ENCODE peak calls at places on chromosomes 11 and 22, in four cellular contexts. H, I, A and U are unnamed samples. For H3K36me3, the result is how much of the 10 kb centered on the place peaks cover.

GRCh38 chr11:99932684-99933083 is 754.4 kb upstream of the ARHGAP42 start:
- DNase-seq in A (no peak), H (no peak), I (no peak), U (no peak)

GRCh38 chr22:34808618-34809017 is 257.3 kb upstream of the ISX start:
- DNase-seq in A (no peak), I (no peak), H (no peak), U (no peak)

GRCh38 chr11:15793032-15793996 is 563.0 kb downstream of the SOX6 start:
- DNase-seq in H (no peak), I (no peak), A (no peak), U (no peak)

GRCh38 chr22:29312218-29313125 is 3.0 kb downstream of the RASL10A start:
- DNase-seq in H (no peak), I (no peak), A (peak), U (no peak)

GRCh38 chr11:71116435-71117040 is 135.8 kb downstream of the SHANK2 start:
- DNase-seq in H (no peak), I (no peak), A (no peak), U (peak)

GRCh38 chr22:50136431-50137047 is 34.0 kb upstream of the PANX2 start:
- DNase-seq in A (no peak), I (no peak), H (no peak), U (no peak)

GRCh38 chr22:44665115-44665514 is 36.9 kb upstream of the PRR5 start:
- DNase-seq in A (no peak), I (peak), H (peak), U (no peak)

GRCh38 chr11:105466582-105467228 is 143.2 kb upstream of the GRIA4 start:
- DNase-seq in I (no peak), H (no peak), A (no peak), U (peak)

GRCh38 chr11:23765862-23766261 is 731.0 kb upstream of the LUZP2 start:
- DNase-seq in I (no peak), H (no peak), A (no peak), U (no peak)

GRCh38 chr11:128187829-128188228 is 399.5 kb downstream of the ETS1 start:
- DNase-seq in I (no peak), H (no peak), A (no peak), U (no peak)
- H3K27ac ChIP-seq in I (no peak), H (no peak), A (no peak), U (peak)

GRCh38 chr11:112786196-112786595 is 175.0 kb upstream of the NCAM1 start:
- DNase-seq in H (no peak), I (no peak), A (no peak), U (no peak)
- H3K36me3 ChIP-seq in H (under half), I (under half), A (under half), U (under half)

DNA sequence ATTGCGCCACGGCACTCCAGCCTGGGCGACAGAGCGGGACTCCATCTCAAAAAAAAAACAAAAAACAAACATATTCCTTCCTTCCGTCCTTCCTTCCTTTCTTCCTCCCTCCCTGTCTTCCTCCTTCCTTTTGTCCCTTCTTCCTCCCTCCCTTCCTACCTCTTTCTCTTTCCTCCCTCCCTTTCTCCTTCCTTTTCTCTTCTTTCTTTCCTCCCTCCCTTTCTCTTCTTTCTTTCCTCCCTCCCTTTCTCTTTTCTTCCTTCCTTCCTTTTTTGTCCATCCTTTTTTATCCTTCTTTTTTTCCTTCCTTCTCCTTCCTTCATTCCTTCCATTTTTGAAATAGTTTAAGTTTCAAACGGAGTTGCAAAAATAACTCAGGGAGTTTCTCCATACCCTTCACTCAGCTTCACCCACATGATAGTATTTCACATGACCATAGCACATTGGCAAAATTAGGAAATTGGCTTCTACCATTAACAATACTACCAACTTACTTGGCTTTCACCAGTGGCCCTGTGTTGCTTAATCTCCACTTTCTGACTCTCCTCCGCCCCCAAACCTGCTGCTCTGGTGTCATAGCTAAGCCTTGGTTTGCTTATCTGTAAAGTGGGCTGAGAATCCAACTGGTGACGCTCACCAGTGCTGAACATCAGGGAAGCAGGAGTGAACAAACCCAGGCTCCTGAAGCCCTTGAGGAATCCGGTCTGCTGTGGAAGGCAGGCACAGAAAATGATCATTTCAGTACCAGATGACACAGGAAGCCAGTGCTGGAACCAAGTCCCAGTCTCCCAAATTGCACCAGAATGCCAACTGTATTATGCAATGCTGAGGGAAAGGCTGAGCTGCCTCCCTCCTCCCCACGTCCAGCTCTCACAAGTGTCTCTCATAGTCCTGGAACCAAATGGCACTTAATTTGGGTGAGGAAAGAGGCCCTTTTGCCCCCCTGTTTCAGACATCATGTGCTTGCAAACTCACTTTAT is 17.2 kb upstream of the CRYBB3 start:
- DNase-seq in A (no peak), I (no peak), H (no peak), U (no peak)
- H3K27ac ChIP-seq in A (no peak), I (no peak), H (no peak), U (no peak)

DNA sequence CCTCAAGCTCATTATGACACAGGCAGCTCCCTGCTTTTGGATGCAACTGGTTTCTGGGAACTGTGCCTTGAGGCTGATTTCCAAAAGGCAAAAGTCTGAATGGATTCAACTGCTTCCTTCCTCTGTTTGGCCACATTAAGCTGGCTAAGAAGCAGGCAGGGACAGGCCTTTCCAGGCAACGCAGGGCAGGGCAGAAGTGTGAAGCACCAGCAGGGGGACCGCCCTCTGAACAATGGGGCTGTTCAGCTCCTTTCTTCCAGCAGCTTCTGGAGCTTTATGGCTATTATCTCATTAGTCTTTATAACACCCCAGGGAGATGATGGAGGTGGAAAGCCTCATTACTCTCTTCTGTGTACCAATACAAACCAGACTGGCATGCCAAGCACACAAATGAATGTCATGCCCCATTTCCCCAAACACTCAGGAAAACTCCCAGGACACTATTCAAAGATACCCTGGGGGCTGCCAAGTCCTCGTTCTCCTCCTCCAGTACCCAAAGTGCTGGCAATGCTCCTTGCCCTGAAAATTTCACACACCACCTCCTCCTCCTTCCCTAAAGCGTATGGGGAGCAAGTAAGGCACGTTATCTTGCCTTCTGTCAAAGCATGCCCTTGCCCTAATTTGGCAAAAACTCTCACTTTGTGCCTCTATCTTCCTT is 21.3 kb downstream of the MORC2 start:
- DNase-seq in H (peak), A (no peak), I (peak), U (no peak)
- H3K36me3 ChIP-seq in H (half or more), A (under half), I (half or more), U (half or more)

DNA sequence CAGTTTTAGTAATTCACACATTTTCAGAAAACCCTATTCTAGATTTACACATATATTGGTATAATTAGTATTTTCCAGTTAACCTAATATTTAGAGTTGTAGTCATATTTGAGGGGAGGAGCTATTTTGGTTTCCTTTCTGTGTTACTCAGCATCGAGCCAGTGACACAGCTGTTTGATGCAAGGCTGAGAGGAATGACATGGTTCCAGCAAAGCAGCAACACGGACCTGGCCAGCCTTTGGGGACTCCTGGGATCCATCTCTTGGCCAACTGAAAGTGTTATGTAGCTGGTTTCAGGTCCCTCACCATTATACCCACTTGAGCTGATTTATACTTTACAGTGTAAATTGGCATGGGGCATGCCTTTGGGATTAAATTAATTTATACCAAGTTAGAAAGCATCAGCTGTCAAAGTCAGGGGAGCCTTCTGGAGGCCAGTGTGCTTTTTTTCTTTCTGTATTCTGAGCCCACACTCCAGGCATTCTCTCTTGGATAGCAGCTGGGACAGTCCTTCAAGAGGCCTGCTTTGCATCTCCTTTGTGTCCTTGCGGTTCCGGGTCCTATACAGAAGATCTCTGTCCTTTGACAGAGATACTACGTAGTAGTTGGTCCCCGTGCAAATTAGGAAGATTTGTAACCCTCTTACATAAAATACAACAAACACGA is 91.3 kb upstream of the SLC25A18 start:
- DNase-seq in I (peak), H (no peak), A (no peak), U (peak)
- H3K27ac ChIP-seq in I (peak), H (peak), A (no peak), U (peak)

GRCh38 chr11:77698896-77699295 is 61.3 kb upstream of the CLNS1A start:
- DNase-seq in A (no peak), I (no peak), H (no peak), U (no peak)

GRCh38 chr11:77699425-77699824 is 61.8 kb upstream of the CLNS1A start:
- DNase-seq in I (no peak), H (no peak), A (no peak), U (no peak)

GRCh38 chr11:77695417-77695816 is 57.8 kb upstream of the CLNS1A start:
- DNase-seq in I (no peak), H (no peak), A (no peak), U (no peak)

GRCh38 chr11:77697865-77698264 is 60.3 kb upstream of the CLNS1A start:
- DNase-seq in H (no peak), I (no peak), A (no peak), U (no peak)
- H3K36me3 ChIP-seq in H (half or more), I (half or more), A (under half), U (under half)

GRCh38 chr11:1872267-1872985 is 19.3 kb downstream of the PRR33 start:
- DNase-seq in A (no peak), I (peak), H (no peak), U (no peak)

GRCh38 chr11:1875093-1875785 is 16.5 kb downstream of the PRR33 start:
- DNase-seq in I (peak), H (peak), A (no peak), U (peak)

GRCh38 chr11:1873048-1873812 is 18.5 kb downstream of the PRR33 start:
- DNase-seq in H (no peak), A (no peak), I (peak), U (no peak)

GRCh38 chr11:1876361-1877063 is 15.2 kb downstream of the PRR33 start:
- DNase-seq in A (peak), H (peak), I (peak), U (peak)

GRCh38 chr11:1874406-1875092 is 17.1 kb downstream of the PRR33 start:
- DNase-seq in H (no peak), A (no peak), I (peak), U (no peak)
- H3K27ac ChIP-seq in H (peak), A (no peak), I (peak), U (no peak)

GRCh38 chr11:67489860-67490726 is 7.3 kb downstream of the AIP start:
- DNase-seq in I (no peak), A (no peak), H (no peak), U (no peak)
- H3K36me3 ChIP-seq in I (half or more), A (under half), H (half or more), U (under half)

GRCh38 chr11:496834-497564 is 10.0 kb downstream of the RNH1 start:
- DNase-seq in A (no peak), I (no peak), H (no peak), U (no peak)

GRCh38 chr11:497565-498296 is 9.3 kb downstream of the RNH1 start:
- DNase-seq in A (no peak), I (peak), H (peak), U (no peak)

GRCh38 chr11:494761-495536 is 12.1 kb downstream of the RNH1 start:
- DNase-seq in H (no peak), A (no peak), I (no peak), U (peak)

GRCh38 chr11:492416-493226 is 14.4 kb downstream of the RNH1 start:
- DNase-seq in H (no peak), I (no peak), A (no peak), U (no peak)

DNA sequence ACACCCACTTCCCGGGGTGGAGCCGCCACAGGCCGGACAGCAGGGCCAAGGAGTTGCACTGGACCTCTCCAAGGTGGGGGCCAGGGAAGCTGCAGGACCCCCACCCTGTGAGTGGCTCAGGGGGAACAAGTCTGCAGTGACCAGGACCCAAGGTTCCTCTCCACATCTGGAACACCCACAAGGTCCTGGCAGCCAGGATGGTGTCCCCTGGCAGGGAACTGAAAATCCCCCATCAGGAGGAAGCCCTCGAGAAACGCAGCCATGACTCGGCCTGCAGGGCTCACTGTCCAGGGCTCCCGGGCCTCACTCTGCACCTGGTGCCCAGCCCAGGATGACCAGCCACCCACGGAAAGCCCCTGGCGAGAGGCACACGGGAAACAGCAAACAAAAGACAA is 11.5 kb downstream of the RNH1 start:
- DNase-seq in I (no peak), H (no peak), A (no peak), U (no peak)
- H3K27ac ChIP-seq in I (peak), H (no peak), A (no peak), U (no peak)